ENCODE peak calls at places on chromosomes 5 and 9, in five cellular contexts. W is midbrain; E is stimulated activated CD4-positive, alpha-beta T cell treated with anti-CD3 and anti-CD28 coated beads, Interleukin-12 subunit alpha, Interleukin-12 subunit beta, amount 100 ng/mL, for 24 hours; B is SK-MEL-5; Q is DMS153. G is an unnamed sample.

GRCh38 chr9:130110596-130111021 is 56.9 kb downstream of the GPR107 start:
- DNase-seq in Q (no peak), B (no peak), W (no peak), E (no peak), G (no peak)

GRCh38 chr5:61289241-61289640 is 42.8 kb upstream of the ZSWIM6 start:
- DNase-seq in Q (no peak), W (no peak), B (no peak), E (no peak), G (no peak)

GRCh38 chr5:67942451-67942830 is 273.1 kb upstream of the PIK3R1 start:
- DNase-seq in Q (no peak), W (no peak), B (no peak), E (no peak), G (no peak)

GRCh38 chr9:34179528-34180138 is 790 bp downstream of the UBAP1 start:
- DNase-seq in Q (no peak), E (no peak), B (no peak), W (peak; percentile 33), G (no peak)

GRCh38 chr9:121885345-121885901 is 207.7 kb downstream of the TTLL11 start:
- DNase-seq in Q (no peak), E (no peak), B (no peak), W (no peak), G (no peak)

GRCh38 chr5:74441616-74442015 is 198.9 kb downstream of the ENC1 start:
- DNase-seq in W (no peak), B (no peak), E (no peak), Q (no peak), G (no peak)

GRCh38 chr9:14301582-14301981 is 12.4 kb downstream of the NFIB start:
- DNase-seq in B (no peak), Q (no peak), E (no peak), W (no peak), G (no peak)

GRCh38 chr5:151037561-151038291 is 17.3 kb downstream of the GPX3 start:
- DNase-seq in W (no peak), E (no peak), Q (no peak), B (no peak), G (no peak)

GRCh38 chr5:32230356-32231099 is 56.4 kb upstream of the GOLPH3 start:
- DNase-seq in W (no peak), B (no peak), E (no peak), Q (no peak), G (no peak)

GRCh38 chr5:104412649-104413240 is 850.2 kb upstream of the NUDT12 start:
- DNase-seq in E (no peak), Q (no peak), B (peak; percentile 58), W (no peak), G (no peak)

GRCh38 chr5:66170196-66170919 is 26.3 kb downstream of the SREK1 start:
- DNase-seq in B (no peak), E (no peak), Q (no peak), W (no peak), G (no peak)

GRCh38 chr5:65858316-65858715 is 68.1 kb upstream of the ERBIN start:
- DNase-seq in E (no peak), B (no peak), W (no peak), Q (no peak), G (no peak)

GRCh38 chr9:1267581-1267980 is 217.4 kb downstream of the DMRT2 start:
- DNase-seq in B (no peak), E (no peak), W (no peak), Q (no peak), G (no peak)

GRCh38 chr5:176985516-176985915 is 21.1 kb downstream of the UIMC1 start:
- DNase-seq in Q (no peak), E (no peak), B (no peak), W (no peak), G (peak; percentile 70)